ENCODE peak calls at places on chromosomes 5 and 9, in four cellular contexts. One of them, this sample, is unnamed.

GRCh38 chr9:116737137-116737546 is 50.0 kb downstream of the TRIM32 start:
- DNase-seq in PC-3: peak
- DNase-seq in neuronal stem cell: peak
- DNase-seq in right atrium auricular region: peak
- DNase-seq in this sample: no peak

GRCh38 chr5:10565785-10566506 is 2.1 kb downstream of the ANKRD33B start:
- DNase-seq in PC-3: peak
- DNase-seq in neuronal stem cell: no peak
- DNase-seq in right atrium auricular region: no peak
- DNase-seq in this sample: peak

GRCh38 chr9:131436386-131436785 is 42.5 kb downstream of the PRRC2B start:
- DNase-seq in PC-3: no peak
- DNase-seq in neuronal stem cell: no peak
- DNase-seq in right atrium auricular region: no peak
- DNase-seq in this sample: no peak

GRCh38 chr5:89246252-89246651 is 363.3 kb upstream of the MEF2C start:
- DNase-seq in PC-3: peak
- DNase-seq in neuronal stem cell: no peak
- DNase-seq in right atrium auricular region: no peak
- DNase-seq in this sample: no peak

GRCh38 chr9:89497181-89497963 is 541 bp downstream of the SEMA4D start:
- DNase-seq in PC-3: no peak
- DNase-seq in neuronal stem cell: no peak
- DNase-seq in right atrium auricular region: no peak
- DNase-seq in this sample: no peak

GRCh38 chr5:19855929-19856328 is 132.1 kb downstream of the CDH18 start:
- DNase-seq in PC-3: no peak
- DNase-seq in neuronal stem cell: no peak
- DNase-seq in right atrium auricular region: no peak
- DNase-seq in this sample: no peak

GRCh38 chr9:132125944-132126720 is 35.7 kb upstream of the NTNG2 start:
- DNase-seq in PC-3: no peak
- DNase-seq in neuronal stem cell: no peak
- DNase-seq in right atrium auricular region: no peak
- DNase-seq in this sample: no peak

GRCh38 chr9:6984941-6985578 is 227.3 kb downstream of the KDM4C start:
- DNase-seq in PC-3: no peak
- DNase-seq in neuronal stem cell: no peak
- DNase-seq in right atrium auricular region: no peak
- DNase-seq in this sample: no peak

GRCh38 chr5:96146675-96147074 is 185.0 kb upstream of the ELL2 start:
- DNase-seq in PC-3: peak
- DNase-seq in neuronal stem cell: no peak
- DNase-seq in right atrium auricular region: no peak
- DNase-seq in this sample: no peak

GRCh38 chr9:127844821-127845359 is 9.6 kb downstream of the ENG start:
- DNase-seq in PC-3: no peak
- DNase-seq in neuronal stem cell: no peak
- DNase-seq in right atrium auricular region: no peak
- DNase-seq in this sample: no peak

GRCh38 chr9:134671341-134672113 is 29.9 kb downstream of the COL5A1 start:
- DNase-seq in PC-3: no peak
- DNase-seq in neuronal stem cell: no peak
- DNase-seq in right atrium auricular region: no peak
- DNase-seq in this sample: no peak

GRCh38 chr5:124747770-124748686 is 1.6 kb upstream of the ZNF608 start:
- DNase-seq in PC-3: peak
- DNase-seq in neuronal stem cell: no peak
- DNase-seq in right atrium auricular region: no peak
- DNase-seq in this sample: no peak

GRCh38 chr5:119537704-119538103 is 85.4 kb downstream of the HSD17B4 start:
- DNase-seq in PC-3: peak
- DNase-seq in neuronal stem cell: no peak
- DNase-seq in right atrium auricular region: no peak
- DNase-seq in this sample: no peak

GRCh38 chr9:98500337-98500919 is 208.3 kb downstream of the GABBR2 start:
- DNase-seq in PC-3: no peak
- DNase-seq in neuronal stem cell: no peak
- DNase-seq in right atrium auricular region: no peak
- DNase-seq in this sample: peak

GRCh38 chr5:98175474-98175873 is 598.0 kb upstream of the RGMB start:
- DNase-seq in PC-3: no peak
- DNase-seq in neuronal stem cell: no peak
- DNase-seq in right atrium auricular region: no peak
- DNase-seq in this sample: no peak
- H3K4me3 ChIP-seq in PC-3: no peak
- H3K4me3 ChIP-seq in neuronal stem cell: no peak
- H3K4me3 ChIP-seq in right atrium auricular region: no peak
- H3K4me3 ChIP-seq in this sample: no peak

DNA sequence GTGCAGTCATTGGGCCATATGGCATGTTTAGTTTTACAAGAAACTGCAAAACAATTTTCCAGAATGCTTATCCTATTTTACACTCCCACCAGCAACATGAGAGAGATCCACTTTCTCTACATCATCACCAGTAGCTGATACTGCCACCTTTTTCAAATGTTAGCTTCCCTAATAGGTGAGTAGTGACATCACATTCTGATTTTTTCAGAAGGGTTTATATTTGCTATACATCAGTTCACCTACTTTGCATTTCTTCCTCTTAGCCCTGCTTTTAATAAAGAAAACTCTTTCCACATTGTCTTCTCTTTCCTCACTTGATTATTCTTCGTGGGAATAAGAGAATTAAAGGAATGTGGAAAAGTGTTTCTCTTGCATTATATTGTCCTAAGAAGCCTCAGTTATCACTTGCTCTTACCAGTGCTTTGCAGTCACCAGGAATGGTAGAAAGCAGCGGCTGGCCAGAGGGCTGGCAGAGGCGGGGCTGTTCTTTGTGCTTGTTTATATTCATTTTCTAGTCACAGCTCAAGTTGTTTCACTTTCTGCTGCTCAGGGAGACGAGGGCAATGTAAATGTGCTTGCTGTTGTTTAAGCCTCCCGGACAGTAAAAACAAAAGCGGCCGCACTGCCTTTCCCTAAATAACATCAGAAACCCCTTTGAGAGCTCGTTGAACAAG is 164.8 kb downstream of the HSD17B3 start:
- DNase-seq in PC-3: no peak
- DNase-seq in neuronal stem cell: no peak
- DNase-seq in right atrium auricular region: no peak
- DNase-seq in this sample: no peak
- H3K4me3 ChIP-seq in PC-3: no peak
- H3K4me3 ChIP-seq in neuronal stem cell: no peak
- H3K4me3 ChIP-seq in right atrium auricular region: no peak
- H3K4me3 ChIP-seq in this sample: peak

DNA sequence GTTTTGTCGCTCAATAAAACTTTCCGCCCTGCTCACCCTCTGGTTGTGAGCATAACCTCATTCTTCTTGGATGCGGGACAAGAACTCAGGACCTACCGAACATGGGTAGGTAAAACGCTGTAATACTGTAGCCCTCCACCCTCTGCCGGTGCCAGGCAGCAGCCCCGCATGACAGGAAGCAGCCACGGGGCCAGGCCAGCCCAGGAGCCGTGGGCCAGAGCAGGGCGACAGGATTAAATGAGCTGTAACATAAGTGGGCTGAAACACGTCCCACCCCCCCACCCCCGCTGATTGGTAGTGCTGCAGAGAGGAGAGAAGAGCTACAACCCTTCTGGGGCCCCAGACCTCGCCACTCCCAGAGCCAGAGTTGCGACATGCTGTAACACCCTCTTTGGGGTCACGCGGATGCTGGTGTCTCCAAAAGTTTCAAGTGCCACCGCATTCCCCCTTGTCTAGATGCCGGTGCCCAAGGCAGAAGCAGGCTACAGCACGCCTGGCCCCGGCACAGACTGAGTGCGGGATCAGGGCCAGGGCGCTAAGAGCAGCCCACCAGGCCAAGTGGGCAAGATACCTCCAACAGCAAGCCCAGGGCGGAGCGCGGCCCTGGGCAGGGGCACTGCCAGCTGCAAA is 81.8 kb downstream of the FBXW11 start:
- DNase-seq in PC-3: no peak
- DNase-seq in neuronal stem cell: no peak
- DNase-seq in right atrium auricular region: no peak
- DNase-seq in this sample: no peak
- H3K4me3 ChIP-seq in PC-3: no peak
- H3K4me3 ChIP-seq in neuronal stem cell: no peak
- H3K4me3 ChIP-seq in right atrium auricular region: no peak
- H3K4me3 ChIP-seq in this sample: no peak

DNA sequence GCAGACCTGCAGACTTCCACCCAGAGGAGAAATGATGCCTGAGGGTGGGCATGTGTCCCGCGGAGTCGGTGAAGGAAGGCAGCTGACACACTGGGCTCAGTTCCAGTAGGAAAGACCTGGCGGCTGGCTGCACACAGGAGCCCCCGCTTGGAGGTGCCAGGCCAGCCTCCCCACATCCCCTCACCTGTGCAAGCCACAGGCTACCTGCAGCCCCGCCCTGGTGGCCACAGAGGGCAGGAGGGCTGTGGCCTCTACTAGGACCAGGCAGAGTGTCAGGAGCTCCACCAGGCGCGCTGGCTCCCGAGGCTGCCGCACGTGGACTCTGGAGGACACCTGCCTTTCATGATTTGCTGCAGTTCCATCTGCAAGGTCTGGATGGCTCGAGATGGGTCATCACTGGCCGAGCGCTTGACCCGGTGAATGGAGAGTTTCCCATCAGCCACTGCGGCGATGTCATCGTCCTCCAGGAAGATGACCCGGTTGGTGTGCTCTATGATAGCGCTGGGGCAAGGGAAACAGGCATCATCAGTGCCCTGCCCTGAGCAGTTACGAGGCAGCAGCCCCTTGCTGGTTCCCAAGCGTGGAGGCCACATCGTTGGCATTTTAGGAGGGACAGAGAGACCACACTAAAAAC is 26.7 kb upstream of the MAPK9 start:
- DNase-seq in PC-3: no peak
- DNase-seq in neuronal stem cell: no peak
- DNase-seq in right atrium auricular region: no peak
- DNase-seq in this sample: no peak
- H3K4me3 ChIP-seq in PC-3: no peak
- H3K4me3 ChIP-seq in neuronal stem cell: no peak
- H3K4me3 ChIP-seq in right atrium auricular region: no peak
- H3K4me3 ChIP-seq in this sample: no peak

DNA sequence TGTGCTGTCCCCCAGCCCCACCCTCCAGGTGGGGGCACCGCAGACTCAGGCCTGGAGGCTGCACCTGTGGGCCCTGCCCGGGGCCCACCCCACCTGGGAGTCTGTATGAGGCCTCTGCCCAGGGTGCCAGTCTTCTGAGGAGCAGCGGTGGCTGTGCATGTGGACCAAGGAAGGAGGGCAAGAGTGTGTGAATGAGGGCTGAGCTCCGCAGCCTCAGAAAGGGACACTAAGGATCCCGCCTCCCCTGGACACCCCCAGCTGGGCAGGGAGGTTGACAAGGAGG is 19.1 kb downstream of the FGD3 start:
- DNase-seq in PC-3: no peak
- DNase-seq in neuronal stem cell: no peak
- DNase-seq in right atrium auricular region: no peak
- DNase-seq in this sample: no peak
- H3K4me3 ChIP-seq in PC-3: no peak
- H3K4me3 ChIP-seq in neuronal stem cell: no peak
- H3K4me3 ChIP-seq in right atrium auricular region: no peak
- H3K4me3 ChIP-seq in this sample: no peak

DNA sequence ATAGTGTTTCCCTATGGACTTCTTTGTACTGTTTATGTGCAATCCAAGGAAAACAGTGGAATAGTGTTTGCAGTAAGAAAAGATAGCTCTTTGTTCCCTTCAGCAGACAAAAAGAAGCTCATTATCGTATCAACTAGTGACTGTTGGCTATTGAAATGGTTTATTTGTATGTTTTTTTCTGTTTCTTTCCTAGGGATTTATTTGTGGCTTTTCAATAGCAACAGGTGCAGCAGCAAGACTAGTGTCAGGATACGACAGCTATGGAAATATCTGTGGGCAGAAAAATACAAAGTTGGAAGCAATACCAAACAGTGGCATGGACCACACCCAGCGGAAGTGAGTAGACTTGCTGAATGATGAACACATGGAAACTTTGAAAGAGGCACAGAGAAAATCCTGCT is 65.1 kb downstream of the SLC44A1 start:
- DNase-seq in PC-3: no peak
- DNase-seq in neuronal stem cell: no peak
- DNase-seq in right atrium auricular region: no peak
- DNase-seq in this sample: no peak
- H3K4me3 ChIP-seq in PC-3: no peak
- H3K4me3 ChIP-seq in neuronal stem cell: no peak
- H3K4me3 ChIP-seq in right atrium auricular region: no peak
- H3K4me3 ChIP-seq in this sample: no peak

DNA sequence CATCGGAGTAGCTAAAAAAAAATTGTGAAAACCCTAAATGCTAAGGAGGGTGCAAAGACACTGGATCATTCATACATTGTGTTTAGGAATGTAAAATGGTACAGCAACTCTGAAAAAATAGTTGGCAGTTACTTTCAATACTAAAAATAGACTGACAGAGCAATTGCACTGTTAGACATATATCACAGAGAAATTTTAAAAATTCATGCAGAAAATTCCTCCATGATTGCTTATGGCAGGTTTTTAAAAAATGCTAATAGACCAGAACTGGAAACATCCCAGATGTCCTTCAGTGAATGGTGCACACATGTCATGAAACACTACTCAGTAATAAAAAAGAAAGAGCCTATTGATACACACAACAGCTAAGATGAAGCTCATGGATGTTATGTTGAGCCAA is 349.8 kb upstream of the DAB2 start:
- DNase-seq in PC-3: no peak
- DNase-seq in neuronal stem cell: no peak
- DNase-seq in right atrium auricular region: no peak
- DNase-seq in this sample: no peak
- H3K4me3 ChIP-seq in PC-3: no peak
- H3K4me3 ChIP-seq in neuronal stem cell: no peak
- H3K4me3 ChIP-seq in right atrium auricular region: no peak
- H3K4me3 ChIP-seq in this sample: no peak

DNA sequence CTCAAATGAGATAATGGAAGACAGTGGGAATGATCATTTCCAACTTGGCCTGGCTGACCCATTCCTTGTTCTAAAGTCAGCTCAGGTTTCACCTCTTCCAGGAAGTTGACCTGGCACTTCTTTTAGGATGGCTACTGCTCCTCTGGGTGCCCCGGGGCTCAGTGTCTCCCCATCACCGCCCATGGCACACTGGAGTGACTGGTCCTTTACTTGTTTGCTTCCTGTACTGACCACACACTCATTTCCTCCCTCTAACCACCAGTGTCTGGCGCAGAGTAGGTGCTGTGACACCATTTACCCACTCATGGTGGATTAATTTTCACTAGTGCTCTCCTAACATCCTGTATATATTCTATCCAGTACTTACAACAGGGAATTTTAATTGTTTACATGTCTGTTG is 183.5 kb downstream of the CDK5RAP2 start:
- DNase-seq in PC-3: peak
- DNase-seq in neuronal stem cell: no peak
- DNase-seq in right atrium auricular region: no peak
- DNase-seq in this sample: no peak
- H3K4me3 ChIP-seq in PC-3: no peak
- H3K4me3 ChIP-seq in neuronal stem cell: no peak
- H3K4me3 ChIP-seq in right atrium auricular region: no peak
- H3K4me3 ChIP-seq in this sample: no peak

This sample was measured in vagina.